ENCODE peak calls at places on chromosome 6, in six cellular contexts. One of them, this sample, is unnamed.

GRCh38 chr6:164107297-164107995 is 692.9 kb downstream of the QKI start:
- DNase-seq in small intestine: no peak
- DNase-seq in foreskin keratinocyte: peak
- DNase-seq in iPS DF 6.9: no peak
- DNase-seq in A549: no peak
- DNase-seq in dorsolateral prefrontal cortex: no peak
- DNase-seq in this sample: no peak

GRCh38 chr6:167906899-167907298 is 80.2 kb downstream of the AFDN start:
- DNase-seq in foreskin keratinocyte: peak
- DNase-seq in dorsolateral prefrontal cortex: peak
- DNase-seq in small intestine: peak
- DNase-seq in iPS DF 6.9: no peak
- DNase-seq in A549: no peak
- DNase-seq in this sample: peak

GRCh38 chr6:51951924-51952323 is 135.5 kb downstream of the PKHD1 start:
- DNase-seq in A549: no peak
- DNase-seq in foreskin keratinocyte: no peak
- DNase-seq in dorsolateral prefrontal cortex: no peak
- DNase-seq in iPS DF 6.9: no peak
- DNase-seq in small intestine: no peak
- DNase-seq in this sample: no peak

GRCh38 chr6:32517654-32518445 is 12.2 kb downstream of the HLA-DRB5 start:
- DNase-seq in iPS DF 6.9: no peak
- DNase-seq in A549: no peak
- DNase-seq in foreskin keratinocyte: no peak
- DNase-seq in dorsolateral prefrontal cortex: no peak
- DNase-seq in small intestine: no peak
- DNase-seq in this sample: no peak

GRCh38 chr6:57177545-57178225 is 5.6 kb downstream of the BAG2 start:
- DNase-seq in dorsolateral prefrontal cortex: no peak
- DNase-seq in small intestine: no peak
- DNase-seq in A549: no peak
- DNase-seq in iPS DF 6.9: no peak
- DNase-seq in foreskin keratinocyte: no peak
- DNase-seq in this sample: no peak

GRCh38 chr6:63764318-63764916 is 128.8 kb downstream of the PHF3 start:
- DNase-seq in A549: no peak
- DNase-seq in dorsolateral prefrontal cortex: no peak
- DNase-seq in iPS DF 6.9: no peak
- DNase-seq in small intestine: peak
- DNase-seq in foreskin keratinocyte: no peak
- DNase-seq in this sample: no peak

GRCh38 chr6:82878812-82879211 is 186.8 kb downstream of the UBE3D start:
- DNase-seq in small intestine: no peak
- DNase-seq in dorsolateral prefrontal cortex: no peak
- DNase-seq in iPS DF 6.9: no peak
- DNase-seq in A549: no peak
- DNase-seq in foreskin keratinocyte: no peak
- DNase-seq in this sample: peak

GRCh38 chr6:7974932-7975763 is 64.6 kb upstream of the TXNDC5 start:
- DNase-seq in foreskin keratinocyte: peak
- DNase-seq in iPS DF 6.9: no peak
- DNase-seq in small intestine: peak
- DNase-seq in A549: peak
- DNase-seq in dorsolateral prefrontal cortex: peak
- DNase-seq in this sample: peak

GRCh38 chr6:10429638-10430427 is 15.0 kb upstream of the TFAP2A start:
- DNase-seq in A549: no peak
- DNase-seq in foreskin keratinocyte: peak
- DNase-seq in small intestine: peak
- DNase-seq in iPS DF 6.9: no peak
- DNase-seq in dorsolateral prefrontal cortex: no peak
- DNase-seq in this sample: no peak

GRCh38 chr6:157650261-157650640 is 172.8 kb upstream of the SNX9 start:
- DNase-seq in dorsolateral prefrontal cortex: no peak
- DNase-seq in iPS DF 6.9: no peak
- DNase-seq in foreskin keratinocyte: no peak
- DNase-seq in small intestine: no peak
- DNase-seq in A549: no peak
- DNase-seq in this sample: no peak

GRCh38 chr6:30101423-30101938 is 11.4 kb downstream of the TRIM31 start:
- DNase-seq in foreskin keratinocyte: peak
- DNase-seq in small intestine: peak
- DNase-seq in dorsolateral prefrontal cortex: no peak
- DNase-seq in A549: peak
- DNase-seq in iPS DF 6.9: no peak
- DNase-seq in this sample: no peak

GRCh38 chr6:169106176-169106575 is 147.5 kb downstream of the THBS2 start:
- DNase-seq in iPS DF 6.9: no peak
- DNase-seq in dorsolateral prefrontal cortex: no peak
- DNase-seq in small intestine: no peak
- DNase-seq in A549: no peak
- DNase-seq in foreskin keratinocyte: peak
- DNase-seq in this sample: no peak

GRCh38 chr6:150394886-150395285 is 26.1 kb downstream of the IYD start:
- DNase-seq in dorsolateral prefrontal cortex: no peak
- DNase-seq in A549: no peak
- DNase-seq in small intestine: no peak
- DNase-seq in iPS DF 6.9: no peak
- DNase-seq in foreskin keratinocyte: no peak
- DNase-seq in this sample: no peak
- H3K27ac ChIP-seq in dorsolateral prefrontal cortex: no peak
- H3K27ac ChIP-seq in A549: peak
- H3K27ac ChIP-seq in small intestine: no peak
- H3K27ac ChIP-seq in iPS DF 6.9: no peak
- H3K27ac ChIP-seq in foreskin keratinocyte: no peak
- H3K27ac ChIP-seq in this sample: no peak

GRCh38 chr6:47428746-47429664 is 48.6 kb upstream of the CD2AP start:
- DNase-seq in A549: no peak
- DNase-seq in iPS DF 6.9: peak
- DNase-seq in foreskin keratinocyte: no peak
- DNase-seq in small intestine: no peak
- DNase-seq in dorsolateral prefrontal cortex: no peak
- DNase-seq in this sample: no peak
- H3K27ac ChIP-seq in A549: no peak
- H3K27ac ChIP-seq in iPS DF 6.9: no peak
- H3K27ac ChIP-seq in foreskin keratinocyte: no peak
- H3K27ac ChIP-seq in small intestine: no peak
- H3K27ac ChIP-seq in dorsolateral prefrontal cortex: no peak
- H3K27ac ChIP-seq in this sample: no peak

DNA sequence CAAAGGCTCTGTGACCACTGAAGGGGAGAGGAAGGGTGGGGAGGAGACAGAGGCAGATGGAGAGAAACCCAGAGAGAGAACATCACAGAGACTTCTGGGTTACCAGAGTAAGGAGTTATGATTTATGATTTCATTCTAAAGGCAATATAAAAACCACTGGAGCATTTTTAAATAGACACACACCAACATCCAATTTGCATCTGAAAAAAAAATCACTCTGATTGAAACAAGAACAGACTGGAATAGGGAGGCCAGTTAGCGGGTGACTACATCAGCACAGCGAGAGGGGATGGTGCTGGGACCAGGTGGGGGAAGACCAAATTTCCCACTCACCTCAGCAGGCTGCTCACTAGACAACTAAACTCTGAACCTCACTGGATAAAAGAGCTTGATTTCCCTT is 104.8 kb downstream of the AGPAT4 start:
- DNase-seq in foreskin keratinocyte: peak
- DNase-seq in A549: no peak
- DNase-seq in dorsolateral prefrontal cortex: no peak
- DNase-seq in small intestine: no peak
- DNase-seq in iPS DF 6.9: no peak
- DNase-seq in this sample: no peak
- H3K27ac ChIP-seq in foreskin keratinocyte: peak
- H3K27ac ChIP-seq in A549: no peak
- H3K27ac ChIP-seq in dorsolateral prefrontal cortex: peak
- H3K27ac ChIP-seq in small intestine: no peak
- H3K27ac ChIP-seq in iPS DF 6.9: no peak
- H3K27ac ChIP-seq in this sample: no peak

DNA sequence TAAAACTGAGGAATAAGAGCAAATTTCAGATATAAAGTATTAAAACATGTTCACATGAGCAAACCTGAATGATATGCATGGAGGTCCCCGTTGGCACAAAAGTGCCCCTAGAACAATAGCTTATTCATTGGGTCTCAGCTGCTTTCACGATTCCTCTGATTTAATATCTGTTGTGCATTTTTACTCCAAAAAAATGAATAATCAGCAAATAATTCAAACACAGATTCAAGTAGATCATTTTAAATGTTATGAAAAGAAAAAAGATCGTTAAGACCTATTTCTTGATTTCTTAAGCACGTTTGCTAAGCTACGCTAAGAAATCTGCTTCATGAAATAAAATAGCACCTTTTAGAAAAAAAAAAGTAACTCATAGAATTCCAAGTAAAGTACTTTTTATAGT is 21.7 kb downstream of the HUS1B start:
- DNase-seq in dorsolateral prefrontal cortex: no peak
- DNase-seq in A549: no peak
- DNase-seq in foreskin keratinocyte: no peak
- DNase-seq in small intestine: no peak
- DNase-seq in iPS DF 6.9: no peak
- DNase-seq in this sample: no peak
- H3K27ac ChIP-seq in dorsolateral prefrontal cortex: no peak
- H3K27ac ChIP-seq in A549: no peak
- H3K27ac ChIP-seq in foreskin keratinocyte: no peak
- H3K27ac ChIP-seq in small intestine: no peak
- H3K27ac ChIP-seq in iPS DF 6.9: no peak
- H3K27ac ChIP-seq in this sample: no peak

DNA sequence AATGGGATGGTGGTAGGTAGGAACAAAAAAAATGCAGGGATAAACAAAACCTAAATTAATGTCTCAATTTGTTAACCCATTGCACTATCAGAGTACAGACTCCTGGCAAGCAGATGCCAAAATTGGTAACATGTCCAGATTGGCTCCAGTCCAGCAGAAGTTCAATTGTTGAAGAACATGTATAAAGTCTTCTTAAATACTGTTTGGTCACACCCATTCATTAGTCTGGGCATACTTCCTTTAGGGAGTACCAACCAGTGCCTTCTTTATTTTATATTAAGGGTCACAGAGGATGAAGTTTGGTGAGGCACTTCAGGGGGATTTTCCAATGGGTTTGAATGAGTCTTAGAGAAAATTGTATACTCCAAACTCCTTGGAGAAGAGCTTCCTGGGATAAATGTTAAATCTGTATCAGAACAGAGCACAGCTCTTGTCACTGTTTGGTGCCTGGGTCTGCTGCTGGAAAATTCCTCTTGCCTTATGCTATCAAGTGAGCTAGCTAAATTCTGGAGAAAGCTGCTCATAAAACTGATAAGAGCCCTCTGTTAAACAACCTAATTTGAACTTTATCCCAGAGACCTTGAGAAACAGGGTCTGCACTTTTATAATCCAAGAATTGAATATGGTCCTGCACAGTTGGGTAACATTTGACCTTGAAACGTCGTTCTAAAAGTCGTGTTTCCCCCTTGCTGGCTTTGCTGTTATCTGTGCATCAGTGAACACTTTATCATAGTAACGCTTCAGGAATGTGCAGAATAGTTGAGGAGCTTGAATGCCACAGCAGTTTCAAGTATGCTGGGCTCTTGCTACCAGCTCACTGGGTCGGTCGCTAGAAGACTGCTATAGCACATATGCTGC is 334.1 kb upstream of the CITED2 start:
- DNase-seq in A549: peak
- DNase-seq in iPS DF 6.9: no peak
- DNase-seq in small intestine: peak
- DNase-seq in dorsolateral prefrontal cortex: no peak
- DNase-seq in foreskin keratinocyte: peak
- DNase-seq in this sample: no peak
- H3K27ac ChIP-seq in A549: peak
- H3K27ac ChIP-seq in iPS DF 6.9: no peak
- H3K27ac ChIP-seq in small intestine: no peak
- H3K27ac ChIP-seq in dorsolateral prefrontal cortex: no peak
- H3K27ac ChIP-seq in foreskin keratinocyte: no peak
- H3K27ac ChIP-seq in this sample: no peak

DNA sequence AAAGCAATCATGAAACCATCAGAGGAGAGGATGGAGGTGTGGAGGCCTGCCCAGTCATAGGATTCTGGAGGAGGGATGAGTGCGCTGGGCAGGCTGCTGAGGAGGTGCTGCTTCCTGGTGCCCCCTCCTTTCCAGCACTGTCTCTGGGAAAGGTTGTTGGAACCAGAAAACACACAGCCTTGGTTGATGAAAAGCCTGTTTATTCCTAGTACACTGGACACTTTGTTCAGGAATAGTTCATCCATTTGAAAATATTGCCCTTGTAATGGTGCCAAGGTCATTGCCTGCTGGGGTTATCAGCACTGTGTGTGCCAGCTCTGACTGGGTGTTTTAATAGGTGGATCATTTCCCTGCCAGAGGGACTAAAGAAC is 83.7 kb upstream of the ARMC2 start:
- DNase-seq in dorsolateral prefrontal cortex: no peak
- DNase-seq in small intestine: no peak
- DNase-seq in foreskin keratinocyte: no peak
- DNase-seq in iPS DF 6.9: no peak
- DNase-seq in A549: no peak
- DNase-seq in this sample: no peak
- H3K27ac ChIP-seq in dorsolateral prefrontal cortex: no peak
- H3K27ac ChIP-seq in small intestine: no peak
- H3K27ac ChIP-seq in foreskin keratinocyte: no peak
- H3K27ac ChIP-seq in iPS DF 6.9: no peak
- H3K27ac ChIP-seq in A549: no peak
- H3K27ac ChIP-seq in this sample: no peak

GRCh38 chr6:125198285-125199009 is 44.9 kb downstream of the TPD52L1 start:
- DNase-seq in dorsolateral prefrontal cortex: no peak
- DNase-seq in iPS DF 6.9: no peak
- DNase-seq in foreskin keratinocyte: peak
- DNase-seq in small intestine: no peak
- DNase-seq in A549: no peak
- DNase-seq in this sample: no peak
- H3K27ac ChIP-seq in dorsolateral prefrontal cortex: peak
- H3K27ac ChIP-seq in iPS DF 6.9: no peak
- H3K27ac ChIP-seq in foreskin keratinocyte: no peak
- H3K27ac ChIP-seq in small intestine: peak
- H3K27ac ChIP-seq in A549: peak
- H3K27ac ChIP-seq in this sample: no peak